ENCODE peak calls at places on chromosomes 5 and 9, in nine cellular contexts. F is foreskin keratinocyte; J is H9; Z is body of pancreas; C is GM23338; U is CD4-positive, alpha-beta T cell; W is neural progenitor cell; V is tibial artery; S is heart right ventricle. M is an unnamed sample.

GRCh38 chr5:124515494-124516222 is 230.8 kb downstream of the ZNF608 start:
- DNase-seq in U (no peak), S (no peak), F (no peak), V (no peak), W (no peak), Z (no peak), J (no peak), C (no peak), M (no peak)

GRCh38 chr5:61659221-61659696 is 327.2 kb downstream of the ZSWIM6 start:
- DNase-seq in U (no peak), S (no peak), J (peak; percentile 89), F (no peak), W (peak; percentile 60), Z (peak; percentile 84), V (no peak), C (peak; percentile 89), M (no peak)

GRCh38 chr9:38137342-38137741 is 68.3 kb upstream of the SHB start:
- DNase-seq in W (no peak), U (no peak), Z (no peak), C (no peak), F (no peak), J (no peak), V (no peak), S (no peak), M (no peak)

GRCh38 chr9:69573666-69574456 is 98.3 kb downstream of the APBA1 start:
- DNase-seq in V (no peak), F (peak; percentile 57), J (no peak), U (no peak), S (no peak), C (no peak), W (no peak), Z (no peak), M (no peak)

GRCh38 chr5:101429241-101429640 is 526.2 kb upstream of the ST8SIA4 start:
- DNase-seq in V (no peak), C (no peak), F (no peak), U (no peak), S (no peak), J (no peak), Z (no peak), W (no peak), M (no peak)

GRCh38 chr9:73157811-73158210 is 6.1 kb downstream of the ANXA1 start:
- DNase-seq in V (no peak), S (no peak), C (no peak), U (no peak), W (no peak), F (no peak), Z (no peak), J (no peak), M (no peak)

GRCh38 chr9:80522465-80522864 is 950.7 kb downstream of the TLE4 start:
- DNase-seq in J (no peak), C (no peak), V (no peak), Z (no peak), W (no peak), U (no peak), S (no peak), F (no peak), M (no peak)

GRCh38 chr9:35650341-35651158 is at the start of gene SIT1:
- DNase-seq in V (peak; percentile 66), Z (no peak), S (no peak), F (no peak), W (no peak), U (peak; percentile 29), J (no peak), C (peak; percentile 75), M (no peak)

DNA sequence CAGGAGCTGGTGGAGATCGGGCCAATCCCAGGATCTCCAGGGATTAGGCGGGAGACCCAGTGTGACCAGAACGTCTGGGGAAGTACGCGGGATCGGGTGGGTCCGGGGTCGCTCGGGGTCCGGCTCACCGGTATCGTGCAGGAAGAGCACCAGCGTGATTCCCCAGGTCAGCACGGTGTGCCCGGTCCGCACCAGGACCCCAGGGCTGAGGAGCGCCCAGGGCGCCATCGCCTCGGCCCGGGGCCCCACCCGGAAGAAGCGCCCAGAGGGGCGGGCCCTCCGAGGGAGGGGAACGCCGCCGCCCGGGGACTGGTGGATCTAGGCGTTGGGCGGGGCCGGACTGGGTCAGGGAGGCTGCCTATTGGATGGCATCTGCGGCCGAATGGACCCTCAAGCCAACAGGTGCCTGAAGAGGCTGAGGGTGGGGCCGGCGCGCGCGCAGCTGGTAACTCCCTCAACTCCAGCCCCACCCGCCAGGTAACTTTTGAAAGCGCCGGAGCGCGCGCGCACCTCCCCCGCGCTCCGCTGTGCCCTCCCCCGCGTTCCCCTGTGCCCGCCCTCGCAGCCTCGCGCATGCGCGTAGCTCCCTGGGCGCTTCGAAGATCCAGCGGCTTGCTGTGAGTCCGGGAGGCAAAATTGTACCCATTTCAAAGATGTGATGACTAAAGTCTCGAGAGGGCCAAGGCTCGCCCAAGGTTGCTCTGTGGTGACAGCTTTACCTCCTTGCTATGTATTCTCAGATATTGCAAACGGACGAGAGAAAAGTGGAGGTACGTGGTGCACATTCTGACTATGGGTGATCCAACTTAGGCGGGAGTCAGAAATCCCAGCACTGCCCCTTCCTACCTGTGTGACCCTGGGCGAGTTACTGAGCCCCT is at the start of gene ZDHHC12:
- DNase-seq in C (peak; percentile 100), Z (peak; percentile 100), S (peak; percentile 95), J (peak; percentile 99), W (peak; percentile 99), U (peak; percentile 99), V (peak; percentile 97), F (peak; percentile 93), M (peak; percentile 93)
- H3K27ac ChIP-seq in C (peak within 1 kb of the TSS; percentile 56), Z (peak within 1 kb of the TSS; percentile 86), S (peak within 1 kb of the TSS; percentile 71), J (peak within 1 kb of the TSS; percentile 39), W (peak within 1 kb of the TSS; percentile 35), U (peak within 1 kb of the TSS; percentile 70), V (peak within 1 kb of the TSS; percentile 91), F (peak within 1 kb of the TSS; percentile 45), M (peak within 1 kb of the TSS; percentile 13)

GRCh38 chr9:125085703-125086477 is 57.4 kb downstream of the SCAI start:
- DNase-seq in C (no peak), W (no peak), U (no peak), J (no peak), V (no peak), Z (no peak), S (no peak), F (no peak), M (no peak)
- H3K27ac ChIP-seq in C (no peak overlapping the region), W (no peak overlapping the region), U (no peak overlapping the region), J (no peak overlapping the region), V (no peak overlapping the region), Z (no peak overlapping the region), S (no peak overlapping the region), F (no peak overlapping the region), M (no peak overlapping the region)

GRCh38 chr5:34053571-34054271 is 10.7 kb upstream of the C1QTNF3 start:
- DNase-seq in V (no peak), U (no peak), F (no peak), S (no peak), C (no peak), W (peak; percentile 21), Z (no peak), J (no peak), M (no peak)
- H3K27ac ChIP-seq in V (peak overlapping the region; percentile 10), U (no peak overlapping the region), F (peak overlapping the region; percentile 54), S (peak overlapping the region; percentile 9), C (no peak overlapping the region), W (no peak overlapping the region), Z (no peak overlapping the region), J (no peak overlapping the region), M (peak overlapping the region; percentile 80)

GRCh38 chr9:16058131-16058549 is 505.3 kb downstream of the CCDC171 start:
- DNase-seq in Z (no peak), V (no peak), U (no peak), C (peak; percentile 31), S (no peak), J (no peak), W (no peak), F (peak; percentile 82), M (peak; percentile 27)
- H3K27ac ChIP-seq in Z (no peak overlapping the region), V (no peak overlapping the region), U (no peak overlapping the region), C (no peak overlapping the region), S (no peak overlapping the region), J (no peak overlapping the region), W (peak overlapping the region; percentile 56), F (peak overlapping the region; percentile 79), M (peak overlapping the region; percentile 54)

GRCh38 chr5:10904862-10905432 is 143.9 kb upstream of the DAP start:
- DNase-seq in U (no peak), V (no peak), S (no peak), Z (no peak), F (no peak), W (peak; percentile 34), C (peak; percentile 61), J (peak; percentile 48), M (no peak)
- H3K27ac ChIP-seq in U (no peak overlapping the region), V (no peak overlapping the region), S (no peak overlapping the region), Z (no peak overlapping the region), F (no peak overlapping the region), W (no peak overlapping the region), C (no peak overlapping the region), J (no peak overlapping the region), M (no peak overlapping the region)

DNA sequence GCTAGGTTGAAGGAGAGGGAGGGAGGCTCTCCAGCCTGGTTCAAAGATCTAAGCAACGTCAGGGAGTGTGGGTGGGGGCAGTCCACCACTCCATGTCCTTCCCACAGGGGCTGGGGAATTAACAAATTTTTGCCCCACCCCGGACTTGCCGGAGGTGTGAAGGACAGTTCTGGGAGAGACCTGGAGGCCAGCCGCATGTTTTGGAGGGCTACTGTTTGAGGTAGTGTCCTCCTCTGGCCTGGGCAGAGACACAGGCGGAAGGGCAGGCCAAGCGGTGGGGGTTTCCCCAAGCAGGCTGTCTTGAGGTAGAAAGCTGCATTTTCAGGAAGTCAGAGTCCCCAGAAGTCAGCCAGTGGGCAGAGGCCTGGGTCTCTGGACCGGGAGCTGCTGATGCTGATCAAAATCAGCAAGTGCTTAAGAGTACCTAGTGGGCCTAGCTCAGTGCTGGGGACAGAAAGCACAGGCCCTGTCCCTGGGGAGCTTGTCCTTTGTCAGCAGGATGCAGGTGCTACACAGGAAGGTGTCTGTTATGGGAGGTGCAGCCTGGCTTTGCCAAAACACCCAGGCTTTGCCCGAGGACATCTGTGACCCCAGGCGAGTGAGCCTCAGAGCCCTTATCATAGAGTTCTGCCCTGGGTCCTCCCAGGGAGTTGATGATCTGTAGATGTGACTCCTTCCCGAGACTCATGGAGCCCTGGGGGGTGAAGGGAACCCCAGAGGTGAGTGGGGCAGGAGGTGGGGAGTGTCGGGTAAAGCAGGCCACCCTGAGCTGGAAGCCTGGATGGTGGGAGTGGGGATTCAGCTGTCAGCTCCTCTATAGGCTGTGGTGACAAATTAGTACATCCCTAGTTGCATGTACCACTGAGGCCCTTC is 18.6 kb downstream of the JADE2 start:
- DNase-seq in V (no peak), U (peak; percentile 20), C (no peak), S (no peak), Z (no peak), F (no peak), J (no peak), W (no peak), M (no peak)
- H3K27ac ChIP-seq in V (peak overlapping the region; percentile 63), U (peak overlapping the region; percentile 61), C (peak overlapping the region; percentile 78), S (peak overlapping the region; percentile 68), Z (no peak overlapping the region), F (no peak overlapping the region), J (no peak overlapping the region), W (no peak overlapping the region), M (no peak overlapping the region)

GRCh38 chr5:167577616-167578015 is 713.8 kb upstream of the WWC1 start:
- DNase-seq in J (no peak), C (no peak), U (no peak), Z (no peak), F (no peak), V (no peak), W (no peak), S (no peak), M (no peak)
- H3K27ac ChIP-seq in J (no peak overlapping the region), C (peak overlapping the region; percentile 29), U (no peak overlapping the region), Z (no peak overlapping the region), F (no peak overlapping the region), V (no peak overlapping the region), W (no peak overlapping the region), S (no peak overlapping the region), M (no peak overlapping the region)

GRCh38 chr9:15155323-15155722 is 151.7 kb downstream of the TTC39B start:
- DNase-seq in J (no peak), W (no peak), S (no peak), C (no peak), Z (no peak), V (no peak), U (no peak), F (no peak), M (no peak)
- H3K27ac ChIP-seq in J (no peak overlapping the region), W (no peak overlapping the region), S (peak overlapping the region; percentile 84), C (no peak overlapping the region), Z (no peak overlapping the region), V (peak overlapping the region; percentile 77), U (no peak overlapping the region), F (no peak overlapping the region), M (no peak overlapping the region)